ENCODE peak calls at places on chromosomes 11 and 22, in eight cellular contexts. Y is kidney; T is CD8-positive, alpha-beta T cell; O is progenitor cell of endocrine pancreas; V is HFF-Myc; W is mucosa of descending colon; Z is fibroblast of the aortic adventitia; J is AG09309. H is an unnamed sample.
A peak's percentile ranks its signal among the peaks of the same experiment; 100 is the strongest.

GRCh38 chr22:31160328-31160978 is 471 bp downstream of the RNF185 start:
- DNase-seq in Y (peak; percentile 73), T (peak; percentile 23), O (no peak), V (no peak), W (no peak), Z (peak; percentile 43), J (no peak), H (no peak)

GRCh38 chr11:88594274-88594950 is 256.9 kb upstream of the CTSC start:
- DNase-seq in Y (no peak), T (no peak), O (no peak), V (no peak), W (no peak), Z (no peak), J (no peak), H (no peak)

GRCh38 chr11:57480409-57481137 is 20.2 kb downstream of the RTN4RL2 start:
- DNase-seq in Y (peak; percentile 86), T (peak; percentile 69), O (peak; percentile 60), V (no peak), W (peak; percentile 80), Z (peak; percentile 42), J (no peak), H (peak; percentile 47)

GRCh38 chr22:41762980-41763779 is 37.3 kb upstream of the CCDC134 start:
- DNase-seq in Y (no peak), T (peak; percentile 25), O (peak; percentile 12), V (no peak), W (peak; percentile 40), Z (no peak), J (no peak), H (no peak)

GRCh38 chr11:35343033-35343598 is 76.2 kb downstream of the SLC1A2 start:
- DNase-seq in Y (no peak), T (no peak), O (no peak), V (no peak), W (no peak), Z (no peak), J (no peak), H (no peak)

GRCh38 chr11:108929241-108929640 is 264.4 kb downstream of the DDX10 start:
- DNase-seq in Y (no peak), T (no peak), O (no peak), V (peak; percentile 58), W (no peak), Z (peak; percentile 95), J (peak; percentile 90), H (no peak)

GRCh38 chr11:10021563-10021962 is 272.5 kb downstream of the SBF2 start:
- DNase-seq in Y (no peak), T (no peak), O (no peak), V (no peak), W (no peak), Z (no peak), J (no peak), H (no peak)

GRCh38 chr11:29641201-29641600 is 375.6 kb downstream of the KCNA4 start:
- DNase-seq in Y (no peak), T (no peak), O (no peak), V (no peak), W (no peak), Z (peak; percentile 3), J (no peak), H (no peak)

GRCh38 chr11:99368579-99368978 is 347.8 kb downstream of the CNTN5 start:
- DNase-seq in Y (no peak), T (no peak), O (no peak), V (no peak), W (no peak), Z (no peak), J (no peak), H (no peak)

GRCh38 chr11:32315121-32315520 is 120.2 kb downstream of the WT1 start:
- DNase-seq in Y (no peak), T (no peak), O (no peak), V (no peak), W (no peak), Z (no peak), J (no peak), H (no peak)

GRCh38 chr11:111922803-111923202 is 4.1 kb downstream of the C11orf52 start:
- DNase-seq in Y (no peak), T (no peak), O (no peak), V (no peak), W (peak; percentile 67), Z (peak; percentile 95), J (no peak), H (no peak)

GRCh38 chr11:3123761-3124733 is 41.1 kb downstream of the OSBPL5 start:
- DNase-seq in Y (peak; percentile 91), T (no peak), O (no peak), V (peak; percentile 66), W (peak; percentile 63), Z (peak; percentile 96), J (peak; percentile 80), H (no peak)

GRCh38 chr22:37739000-37739399 is 42.2 kb downstream of the TRIOBP start:
- DNase-seq in Y (peak; percentile 92), T (no peak), O (no peak), V (no peak), W (peak; percentile 49), Z (peak; percentile 78), J (no peak), H (no peak)

GRCh38 chr22:44583076-44583760 is 85.2 kb upstream of the RTL6 start:
- DNase-seq in Y (peak; percentile 59), T (no peak), O (no peak), V (no peak), W (no peak), Z (peak; percentile 38), J (no peak), H (no peak)

GRCh38 chr11:65546217-65546958 is 11.8 kb downstream of the LTBP3 start:
- DNase-seq in Y (peak; percentile 97), T (peak; percentile 98), O (peak; percentile 91), V (no peak), W (peak; percentile 99), Z (no peak), J (no peak), H (peak; percentile 99)

GRCh38 chr11:86208572-86208971 is 36.0 kb upstream of the EED start:
- DNase-seq in Y (no peak), T (no peak), O (no peak), V (no peak), W (no peak), Z (no peak), J (no peak), H (no peak)

GRCh38 chr11:86207413-86207812 is 37.1 kb upstream of the EED start:
- DNase-seq in Y (no peak), T (no peak), O (no peak), V (no peak), W (no peak), Z (no peak), J (no peak), H (no peak)

GRCh38 chr11:86206296-86206695 is 38.3 kb upstream of the EED start:
- DNase-seq in Y (no peak), T (no peak), O (no peak), V (no peak), W (no peak), Z (no peak), J (no peak), H (no peak)

GRCh38 chr11:86204356-86204755 is 40.2 kb upstream of the EED start:
- DNase-seq in Y (no peak), T (no peak), O (no peak), V (no peak), W (no peak), Z (no peak), J (no peak), H (no peak)

DNA sequence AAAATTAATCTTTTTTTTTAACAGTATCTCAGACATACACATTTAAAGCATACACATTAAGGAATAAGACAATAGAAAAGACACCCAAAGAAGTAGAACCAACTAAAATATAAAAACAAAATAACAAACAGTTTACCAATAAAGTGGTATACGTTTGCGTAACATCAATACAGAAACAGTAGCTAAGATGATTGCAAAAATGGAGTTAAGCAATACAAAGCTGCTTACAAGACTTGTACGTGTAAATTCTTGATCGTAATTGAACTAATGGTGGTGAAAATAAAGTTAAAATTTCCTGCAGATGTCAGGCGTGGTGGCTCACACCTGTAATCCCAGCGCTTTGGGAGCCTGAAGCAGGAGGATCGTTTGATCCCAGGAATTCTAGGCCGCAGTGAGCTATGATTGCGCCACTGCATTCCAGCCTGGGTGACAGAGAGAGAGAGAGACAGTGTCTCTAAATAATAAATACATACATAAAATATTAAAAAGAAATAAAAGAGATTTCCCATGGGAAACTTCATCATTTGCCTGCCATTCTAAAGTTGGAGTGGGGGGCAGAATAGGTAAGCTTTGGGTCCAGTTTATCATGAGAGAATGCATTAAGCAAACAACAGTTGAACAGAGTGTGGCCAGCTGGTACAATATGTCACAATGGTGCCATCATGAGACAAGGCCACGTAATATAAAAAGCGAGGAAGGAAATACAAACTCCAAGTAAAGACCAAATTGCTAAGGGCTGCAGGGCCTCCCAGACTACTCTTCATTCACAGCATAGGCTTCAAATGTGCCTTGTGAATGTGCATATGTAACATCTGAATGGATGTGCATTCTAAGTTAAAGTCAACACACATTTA is 38.9 kb upstream of the EED start:
- DNase-seq in Y (no peak), T (no peak), O (no peak), V (no peak), W (no peak), Z (no peak), J (no peak), H (no peak)
- TF ChIP-seq CTCF in Y (no peak), T (no peak), O (no peak), V (no peak), W (no peak), Z (no peak), J (no peak), H (no peak)

GRCh38 chr22:35631597-35631996 is 14.5 kb upstream of the MB start:
- DNase-seq in Y (peak; percentile 58), T (peak; percentile 24), O (no peak), V (no peak), W (peak; percentile 84), Z (no peak), J (no peak), H (no peak)
- TF ChIP-seq CTCF in Y (peak; percentile 39), T (peak; percentile 21), O (peak; percentile 59), V (peak; percentile 77), W (peak; percentile 54), Z (peak; percentile 42), J (peak; percentile 54), H (no peak)

GRCh38 chr11:125173027-125173426 is 8.5 kb downstream of the PKNOX2 start:
- DNase-seq in Y (no peak), T (no peak), O (no peak), V (no peak), W (no peak), Z (no peak), J (no peak), H (no peak)
- TF ChIP-seq CTCF in Y (no peak), T (no peak), O (no peak), V (no peak), W (no peak), Z (no peak), J (no peak), H (no peak)

DNA sequence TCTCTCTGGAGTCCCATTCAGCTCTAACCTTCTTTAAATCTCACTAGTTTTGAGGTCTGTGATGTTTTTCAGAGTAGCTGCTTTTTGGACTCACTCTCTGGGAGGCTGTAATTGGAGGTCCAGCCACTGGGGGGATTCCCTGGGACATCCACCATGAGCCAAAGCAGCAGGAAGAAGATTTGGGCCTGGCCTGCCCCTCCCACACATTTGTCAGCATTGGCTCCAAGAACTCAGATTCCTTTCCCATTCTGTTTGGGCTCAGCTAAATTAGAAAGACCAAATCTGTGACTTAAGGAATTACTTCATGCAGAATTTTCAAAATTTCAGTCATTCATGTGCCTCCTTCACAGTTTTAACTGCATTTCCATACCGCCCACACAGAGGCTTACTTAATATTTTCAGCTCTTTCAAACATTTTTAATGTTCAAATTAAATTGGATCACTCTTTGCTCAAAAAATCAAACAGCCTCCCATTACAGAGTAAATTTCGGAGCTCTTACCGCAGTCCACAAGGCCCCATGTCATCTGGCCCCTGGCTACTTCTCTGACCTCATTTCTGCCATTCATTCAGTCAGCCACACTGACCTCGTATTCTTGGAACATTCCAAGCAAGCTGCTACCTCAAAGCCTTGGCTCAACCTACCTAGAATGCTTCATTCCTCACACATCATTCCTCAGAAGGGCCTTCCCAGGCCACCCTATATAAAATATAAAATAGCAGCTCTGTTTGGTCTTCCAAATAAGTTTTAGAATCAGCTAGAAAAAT is 54.5 kb upstream of the RRAS2 start:
- DNase-seq in Y (no peak), T (no peak), O (no peak), V (no peak), W (no peak), Z (peak; percentile 82), J (no peak), H (no peak)
- TF ChIP-seq CTCF in Y (no peak), T (no peak), O (peak; percentile 16), V (peak; percentile 29), W (no peak), Z (peak; percentile 58), J (peak; percentile 47), H (no peak)